ENCODE peak calls at places on chromosomes 11 and 22, in six cellular contexts. W, Q, S, M, I and L are unnamed samples.

GRCh38 chr11:73998846-73999575 is 9.9 kb downstream of the UCP3 start:
- DNase-seq in I (no peak), M (no peak), Q (no peak), S (no peak), W (no peak), L (no peak)

GRCh38 chr11:16781821-16782220 is 43.4 kb downstream of the C11orf58 start:
- DNase-seq in S (no peak), Q (no peak), W (no peak), I (no peak), M (no peak), L (no peak)

GRCh38 chr11:46380340-46381045 is 976 bp upstream of the MDK start:
- DNase-seq in Q (peak), M (peak), S (no peak), W (peak), I (peak), L (peak)

GRCh38 chr22:30823015-30823370 is 128.3 kb downstream of the OSBP2 start:
- DNase-seq in W (no peak), S (no peak), I (no peak), Q (peak), M (peak), L (peak)

GRCh38 chr11:33515347-33515746 is 185.3 kb downstream of the C11orf91 start:
- DNase-seq in I (no peak), W (no peak), Q (no peak), S (peak), M (no peak), L (no peak)

GRCh38 chr11:99671808-99672409 is 651.2 kb downstream of the CNTN5 start:
- DNase-seq in I (no peak), W (no peak), Q (no peak), S (no peak), M (no peak), L (no peak)

GRCh38 chr11:33742249-33742851 is 6.1 kb upstream of the CD59 start:
- DNase-seq in S (no peak), W (no peak), Q (no peak), I (no peak), M (no peak), L (no peak)

GRCh38 chr11:65538232-65538914 is 13.5 kb downstream of the SCYL1 start:
- DNase-seq in W (no peak), S (no peak), Q (no peak), I (no peak), M (no peak), L (no peak)

GRCh38 chr11:105344938-105345337 is 205.4 kb upstream of the CARD18 start:
- DNase-seq in M (no peak), S (no peak), I (no peak), W (no peak), Q (no peak), L (no peak)

GRCh38 chr11:100709233-100709999 is 22.3 kb downstream of the ARHGAP42 start:
- DNase-seq in I (no peak), Q (no peak), M (no peak), W (no peak), S (peak), L (no peak)

GRCh38 chr22:47806894-47807293 is 1044.4 kb downstream of the TBC1D22A start:
- DNase-seq in I (no peak), S (no peak), Q (no peak), W (no peak), M (no peak), L (no peak)

GRCh38 chr22:36745301-36745995 is 30.5 kb downstream of the IFT27 start:
- DNase-seq in W (no peak), Q (no peak), M (peak), I (no peak), S (no peak), L (no peak)

GRCh38 chr22:30312053-30312452 is 14.7 kb downstream of the TBC1D10A start:
- DNase-seq in W (no peak), Q (no peak), I (no peak), S (peak), M (no peak), L (peak)

GRCh38 chr11:110752890-110753289 is 40.7 kb upstream of the ARHGAP20 start:
- DNase-seq in I (no peak), M (no peak), S (no peak), Q (no peak), W (no peak), L (no peak)

GRCh38 chr11:12508151-12508740 is 130.9 kb downstream of the PARVA start:
- DNase-seq in Q (peak), S (peak), W (no peak), I (no peak), M (no peak), L (no peak)

GRCh38 chr11:818396-819128 is at the start of gene PNPLA2:
- DNase-seq in W (no peak), M (no peak), S (no peak), I (peak), Q (no peak), L (peak)

GRCh38 chr11:82981852-82982251 is 80.3 kb downstream of the DDIAS start:
- DNase-seq in M (no peak), I (no peak), Q (no peak), S (no peak), W (no peak), L (no peak)
- H2AK5ac ChIP-seq in M (no peak), I (no peak), Q (no peak), S (peak), W (no peak), L (no peak)

DNA sequence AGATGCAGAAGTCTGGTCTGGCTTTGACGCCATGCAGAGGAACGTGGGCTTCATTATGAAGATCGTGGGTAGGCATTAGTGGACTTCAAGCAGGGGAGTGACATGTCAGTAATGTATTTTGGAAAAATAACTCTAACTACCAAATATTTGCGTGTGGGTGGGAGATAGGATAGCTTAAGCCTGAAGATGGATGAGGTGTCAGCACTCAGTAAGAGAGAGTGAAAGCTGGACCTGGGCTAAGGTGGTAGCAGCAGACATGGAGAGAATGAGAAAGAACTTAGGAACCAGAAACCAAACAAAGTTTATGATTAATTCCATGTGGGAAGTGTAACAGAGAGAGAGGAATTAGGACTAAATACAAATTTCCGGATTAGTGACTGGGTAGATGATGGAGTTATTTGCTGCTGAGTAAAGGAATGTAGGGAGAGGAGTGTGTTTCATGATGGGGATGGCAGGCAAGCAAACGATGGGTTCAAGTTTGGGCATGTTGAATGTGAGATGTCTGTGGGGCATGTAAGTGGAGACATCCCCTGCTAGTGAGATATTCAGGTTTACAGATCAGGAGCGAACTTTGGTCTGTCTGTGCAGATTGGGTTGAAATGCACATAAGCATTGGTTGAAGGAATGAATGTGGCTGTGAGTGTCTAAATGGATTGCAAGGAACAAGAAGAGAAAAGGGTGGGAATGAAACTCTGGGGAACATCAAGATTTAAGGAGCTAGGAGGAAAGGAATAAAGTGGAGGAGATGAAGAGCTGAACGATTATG is 185.5 kb upstream of the MTMR2 start:
- DNase-seq in M (no peak), S (peak), I (no peak), Q (no peak), W (no peak), L (no peak)
- H2AK5ac ChIP-seq in M (no peak), S (peak), I (no peak), Q (peak), W (no peak), L (peak)

GRCh38 chr11:114281388-114281956 is 14.7 kb upstream of the NNMT start:
- DNase-seq in S (no peak), W (no peak), I (no peak), Q (no peak), M (no peak), L (no peak)
- H2AK5ac ChIP-seq in S (peak), W (no peak), I (no peak), Q (no peak), M (no peak), L (no peak)

GRCh38 chr11:67663515-67664212 is 10.8 kb downstream of the ALDH3B2 start:
- DNase-seq in M (no peak), S (no peak), Q (no peak), I (no peak), W (no peak), L (no peak)

GRCh38 chr11:67664696-67665536 is 9.5 kb downstream of the ALDH3B2 start:
- DNase-seq in W (no peak), Q (no peak), M (no peak), S (no peak), I (no peak), L (no peak)

GRCh38 chr11:67665537-67666302 is 8.7 kb downstream of the ALDH3B2 start:
- DNase-seq in I (no peak), Q (no peak), S (no peak), M (no peak), W (no peak), L (peak)

GRCh38 chr11:67662806-67663514 is 11.5 kb downstream of the ALDH3B2 start:
- DNase-seq in Q (no peak), W (no peak), I (no peak), M (no peak), S (no peak), L (no peak)

DNA sequence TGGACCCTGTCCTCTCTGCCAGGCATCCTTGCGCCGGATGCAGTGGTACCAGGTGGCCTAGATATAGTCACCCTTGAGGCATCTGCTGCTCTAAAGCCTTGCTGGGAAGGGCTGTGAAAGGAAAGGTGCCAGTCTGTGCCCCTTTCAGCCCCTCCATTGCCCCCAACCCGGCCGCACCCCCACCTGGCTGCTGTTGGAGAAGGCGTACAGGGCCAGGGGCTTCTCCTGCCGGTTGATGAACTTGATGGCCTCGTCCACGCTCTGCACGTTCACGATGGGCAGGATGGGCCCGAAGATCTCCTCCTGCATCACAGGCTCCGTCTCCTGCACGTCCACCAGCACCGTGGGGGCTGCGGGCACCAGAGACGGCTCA is 10.2 kb downstream of the ALDH3B2 start:
- DNase-seq in M (no peak), I (no peak), Q (no peak), S (no peak), W (no peak), L (no peak)
- H2AK5ac ChIP-seq in M (no peak), I (no peak), Q (no peak), S (no peak), W (peak), L (no peak)

GRCh38 chr11:119616586-119617342 is 112.2 kb downstream of the NECTIN1 start:
- DNase-seq in Q (peak), I (no peak), S (no peak), M (no peak), W (no peak), L (no peak)
- H2AK5ac ChIP-seq in Q (peak), I (no peak), S (peak), M (no peak), W (peak), L (no peak)

DNA sequence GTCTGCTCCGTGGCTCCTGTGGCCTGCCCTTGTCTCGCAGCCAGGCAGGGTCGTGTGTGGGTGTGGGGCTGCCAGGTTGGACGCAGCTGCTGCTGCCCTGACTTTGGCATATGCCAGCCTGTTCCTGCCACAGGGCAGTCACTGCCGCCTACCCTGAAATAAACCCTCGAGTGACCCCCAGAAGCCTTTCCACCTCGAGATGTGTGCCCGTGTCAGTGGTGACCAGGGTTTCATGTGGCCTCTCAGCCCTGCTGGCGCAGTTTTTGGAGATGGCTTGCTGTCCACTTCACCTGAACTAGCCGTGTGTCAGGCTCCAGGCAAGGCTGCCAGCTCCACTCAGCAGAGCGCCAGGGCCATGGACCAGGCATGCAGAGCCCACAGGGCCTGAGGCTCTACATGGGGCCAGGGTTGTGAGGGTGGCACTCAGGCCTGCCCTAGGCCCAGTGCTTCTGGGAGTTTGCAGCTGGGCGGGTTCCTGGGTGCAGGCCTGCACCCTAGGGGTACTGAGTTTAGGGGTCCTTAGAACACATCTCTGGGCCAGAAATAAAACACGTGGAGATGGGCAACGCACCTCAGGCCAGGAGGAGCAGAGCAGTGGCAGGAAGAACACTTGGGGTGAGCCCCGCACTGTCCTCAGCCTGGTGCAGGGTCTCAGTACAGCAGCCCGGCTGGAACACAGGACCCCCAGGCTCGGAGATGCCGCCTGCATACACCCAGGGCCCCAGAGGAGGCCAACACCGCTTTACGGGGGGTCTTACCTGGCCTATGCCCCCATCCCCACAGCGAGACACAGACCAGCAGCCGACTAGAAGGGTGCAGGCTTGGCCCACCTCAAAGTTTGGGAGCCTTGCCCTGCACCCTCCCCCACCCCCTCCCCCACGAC is 8.8 kb upstream of the PANX2 start:
- DNase-seq in S (no peak), Q (no peak), W (no peak), M (no peak), I (no peak), L (no peak)
- H2AK5ac ChIP-seq in S (no peak), Q (no peak), W (peak), M (no peak), I (peak), L (no peak)

GRCh38 chr22:28799125-28799833 is 1.1 kb downstream of the XBP1 start:
- DNase-seq in S (peak), M (no peak), I (no peak), Q (peak), W (no peak), L (peak)
- H2AK5ac ChIP-seq in S (peak), M (no peak), I (peak), Q (peak), W (no peak), L (no peak)

GRCh38 chr22:44585559-44586121 is 87.6 kb upstream of the RTL6 start:
- DNase-seq in Q (no peak), W (no peak), M (no peak), I (no peak), S (no peak), L (no peak)
- H2AK5ac ChIP-seq in Q (no peak), W (peak), M (no peak), I (no peak), S (no peak), L (no peak)

GRCh38 chr22:29031236-29031982 is 30.2 kb downstream of the C22orf31 start:
- DNase-seq in Q (peak), S (peak), W (peak), M (peak), I (peak), L (peak)

GRCh38 chr22:29032584-29032983 is 29.0 kb downstream of the C22orf31 start:
- DNase-seq in W (no peak), M (no peak), S (peak), Q (no peak), I (no peak), L (no peak)

GRCh38 chr22:29030618-29031235 is 30.9 kb downstream of the C22orf31 start:
- DNase-seq in Q (peak), I (peak), M (peak), W (peak), S (peak), L (peak)

GRCh38 chr22:29030016-29030617 is 31.5 kb downstream of the C22orf31 start:
- DNase-seq in S (no peak), M (no peak), W (peak), I (no peak), Q (peak), L (peak)

GRCh38 chr22:29032014-29032475 is 29.6 kb downstream of the C22orf31 start:
- DNase-seq in W (no peak), S (no peak), Q (peak), M (no peak), I (no peak), L (no peak)
- H2AK5ac ChIP-seq in W (no peak), S (peak), Q (no peak), M (no peak), I (peak), L (peak)